ENCODE peak calls at places on chromosomes 11 and 22, in nine cellular contexts. One of them, this sample, is unnamed.

GRCh38 chr11:17351510-17352176 is at the start of gene NCR3LG1:
- DNase-seq in glutamatergic neuron: peak
- DNase-seq in left ventricle myocardium inferior: peak
- DNase-seq in heart right ventricle: peak
- DNase-seq in lower leg skin: peak
- DNase-seq in AG10803: peak
- DNase-seq in body of pancreas: peak
- DNase-seq in tibial nerve: peak
- DNase-seq in IMR-90: peak
- DNase-seq in this sample: peak

GRCh38 chr11:117792241-117792640 is 4.8 kb downstream of the DSCAML1 start:
- DNase-seq in IMR-90: no peak
- DNase-seq in AG10803: no peak
- DNase-seq in heart right ventricle: no peak
- DNase-seq in lower leg skin: no peak
- DNase-seq in left ventricle myocardium inferior: no peak
- DNase-seq in tibial nerve: no peak
- DNase-seq in glutamatergic neuron: no peak
- DNase-seq in body of pancreas: no peak
- DNase-seq in this sample: no peak

GRCh38 chr22:36885474-36885873 is 24.7 kb downstream of the NCF4 start:
- DNase-seq in heart right ventricle: no peak
- DNase-seq in lower leg skin: no peak
- DNase-seq in AG10803: no peak
- DNase-seq in left ventricle myocardium inferior: no peak
- DNase-seq in IMR-90: no peak
- DNase-seq in tibial nerve: no peak
- DNase-seq in body of pancreas: no peak
- DNase-seq in glutamatergic neuron: no peak
- DNase-seq in this sample: no peak

GRCh38 chr11:35927730-35928129 is 16.1 kb upstream of the LDLRAD3 start:
- DNase-seq in body of pancreas: peak
- DNase-seq in glutamatergic neuron: no peak
- DNase-seq in lower leg skin: peak
- DNase-seq in tibial nerve: peak
- DNase-seq in heart right ventricle: no peak
- DNase-seq in AG10803: peak
- DNase-seq in IMR-90: peak
- DNase-seq in left ventricle myocardium inferior: peak
- DNase-seq in this sample: peak

GRCh38 chr11:61254403-61255025 is 13.5 kb downstream of the PGA5 start:
- DNase-seq in left ventricle myocardium inferior: peak
- DNase-seq in tibial nerve: peak
- DNase-seq in lower leg skin: no peak
- DNase-seq in glutamatergic neuron: peak
- DNase-seq in heart right ventricle: peak
- DNase-seq in AG10803: peak
- DNase-seq in body of pancreas: peak
- DNase-seq in IMR-90: peak
- DNase-seq in this sample: no peak

GRCh38 chr11:65112551-65113360 is 1.1 kb downstream of the TM7SF2 start:
- DNase-seq in heart right ventricle: peak
- DNase-seq in lower leg skin: no peak
- DNase-seq in glutamatergic neuron: peak
- DNase-seq in left ventricle myocardium inferior: peak
- DNase-seq in AG10803: no peak
- DNase-seq in tibial nerve: no peak
- DNase-seq in IMR-90: peak
- DNase-seq in body of pancreas: peak
- DNase-seq in this sample: no peak

GRCh38 chr22:23068832-23069385 is 1.4 kb upstream of the GNAZ start:
- DNase-seq in glutamatergic neuron: no peak
- DNase-seq in AG10803: no peak
- DNase-seq in IMR-90: no peak
- DNase-seq in body of pancreas: no peak
- DNase-seq in left ventricle myocardium inferior: no peak
- DNase-seq in heart right ventricle: no peak
- DNase-seq in lower leg skin: peak
- DNase-seq in tibial nerve: no peak
- DNase-seq in this sample: no peak

GRCh38 chr22:40196628-40197027 is 18.9 kb downstream of the TNRC6B start:
- DNase-seq in AG10803: peak
- DNase-seq in glutamatergic neuron: no peak
- DNase-seq in tibial nerve: no peak
- DNase-seq in body of pancreas: no peak
- DNase-seq in lower leg skin: peak
- DNase-seq in IMR-90: peak
- DNase-seq in heart right ventricle: no peak
- DNase-seq in left ventricle myocardium inferior: no peak
- DNase-seq in this sample: no peak

GRCh38 chr11:112082729-112083128 is 3.8 kb downstream of the TIMM8B start:
- DNase-seq in AG10803: peak
- DNase-seq in IMR-90: peak
- DNase-seq in heart right ventricle: no peak
- DNase-seq in tibial nerve: no peak
- DNase-seq in lower leg skin: no peak
- DNase-seq in body of pancreas: no peak
- DNase-seq in left ventricle myocardium inferior: no peak
- DNase-seq in glutamatergic neuron: no peak
- DNase-seq in this sample: no peak

GRCh38 chr22:41902016-41902415 is 12.9 kb downstream of the SHISA8 start:
- DNase-seq in left ventricle myocardium inferior: no peak
- DNase-seq in tibial nerve: no peak
- DNase-seq in AG10803: no peak
- DNase-seq in lower leg skin: no peak
- DNase-seq in IMR-90: no peak
- DNase-seq in body of pancreas: no peak
- DNase-seq in glutamatergic neuron: no peak
- DNase-seq in heart right ventricle: no peak
- DNase-seq in this sample: no peak

GRCh38 chr22:19419464-19420178 is 11.9 kb downstream of the HIRA start:
- DNase-seq in glutamatergic neuron: no peak
- DNase-seq in heart right ventricle: no peak
- DNase-seq in AG10803: no peak
- DNase-seq in lower leg skin: no peak
- DNase-seq in left ventricle myocardium inferior: no peak
- DNase-seq in tibial nerve: no peak
- DNase-seq in IMR-90: peak
- DNase-seq in body of pancreas: no peak
- DNase-seq in this sample: no peak

GRCh38 chr11:2777871-2778629 is 78.3 kb upstream of the KCNQ1OT1 start:
- DNase-seq in tibial nerve: no peak
- DNase-seq in IMR-90: no peak
- DNase-seq in heart right ventricle: no peak
- DNase-seq in glutamatergic neuron: peak
- DNase-seq in AG10803: no peak
- DNase-seq in left ventricle myocardium inferior: peak
- DNase-seq in lower leg skin: peak
- DNase-seq in body of pancreas: no peak
- DNase-seq in this sample: no peak

GRCh38 chr11:116420770-116421528 is 351.8 kb downstream of the BUD13 start:
- DNase-seq in lower leg skin: no peak
- DNase-seq in heart right ventricle: no peak
- DNase-seq in glutamatergic neuron: no peak
- DNase-seq in body of pancreas: no peak
- DNase-seq in IMR-90: no peak
- DNase-seq in AG10803: no peak
- DNase-seq in left ventricle myocardium inferior: no peak
- DNase-seq in tibial nerve: no peak
- DNase-seq in this sample: no peak

GRCh38 chr11:116424615-116425261 is 348.0 kb downstream of the BUD13 start:
- DNase-seq in AG10803: no peak
- DNase-seq in glutamatergic neuron: no peak
- DNase-seq in IMR-90: no peak
- DNase-seq in lower leg skin: no peak
- DNase-seq in heart right ventricle: no peak
- DNase-seq in left ventricle myocardium inferior: no peak
- DNase-seq in body of pancreas: peak
- DNase-seq in tibial nerve: no peak
- DNase-seq in this sample: no peak

GRCh38 chr11:116422556-116422955 is 350.2 kb downstream of the BUD13 start:
- DNase-seq in body of pancreas: no peak
- DNase-seq in IMR-90: no peak
- DNase-seq in tibial nerve: no peak
- DNase-seq in heart right ventricle: no peak
- DNase-seq in lower leg skin: no peak
- DNase-seq in glutamatergic neuron: no peak
- DNase-seq in left ventricle myocardium inferior: no peak
- DNase-seq in AG10803: no peak
- DNase-seq in this sample: no peak

GRCh38 chr11:116421529-116422185 is 351.1 kb downstream of the BUD13 start:
- DNase-seq in lower leg skin: no peak
- DNase-seq in glutamatergic neuron: no peak
- DNase-seq in AG10803: no peak
- DNase-seq in heart right ventricle: no peak
- DNase-seq in body of pancreas: no peak
- DNase-seq in tibial nerve: no peak
- DNase-seq in left ventricle myocardium inferior: no peak
- DNase-seq in IMR-90: no peak
- DNase-seq in this sample: no peak

DNA sequence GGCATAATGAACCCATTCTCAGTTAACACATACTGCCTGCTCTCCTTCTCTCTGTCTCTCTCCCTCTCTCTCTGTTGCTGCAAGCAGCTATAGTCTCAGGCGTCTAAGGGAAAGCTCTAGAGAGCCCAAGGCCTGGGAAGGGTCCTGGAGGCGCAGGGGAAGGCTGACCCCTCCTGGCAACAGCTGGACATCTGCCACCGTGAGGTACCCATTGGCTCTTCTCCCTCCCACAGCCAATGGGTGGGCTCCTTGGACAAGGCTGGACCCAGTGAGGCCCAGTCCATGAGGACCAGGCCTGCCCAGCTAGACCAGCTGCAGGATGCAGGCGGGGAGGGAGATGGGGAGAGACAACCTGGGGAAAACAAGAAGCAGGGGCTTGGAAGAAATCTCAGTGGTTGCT is 349.8 kb downstream of the BUD13 start:
- DNase-seq in glutamatergic neuron: peak
- DNase-seq in body of pancreas: no peak
- DNase-seq in IMR-90: no peak
- DNase-seq in left ventricle myocardium inferior: no peak
- DNase-seq in heart right ventricle: no peak
- DNase-seq in lower leg skin: no peak
- DNase-seq in AG10803: no peak
- DNase-seq in tibial nerve: no peak
- DNase-seq in this sample: no peak
- TF ChIP-seq CTCF in glutamatergic neuron: no peak
- TF ChIP-seq CTCF in body of pancreas: no peak
- TF ChIP-seq CTCF in IMR-90: no peak
- TF ChIP-seq CTCF in left ventricle myocardium inferior: no peak
- TF ChIP-seq CTCF in heart right ventricle: no peak
- TF ChIP-seq CTCF in lower leg skin: no peak
- TF ChIP-seq CTCF in AG10803: no peak
- TF ChIP-seq CTCF in tibial nerve: no peak
- TF ChIP-seq CTCF in this sample: no peak

GRCh38 chr11:11988099-11988651 is 20.3 kb downstream of the DKK3 start:
- DNase-seq in IMR-90: peak
- DNase-seq in glutamatergic neuron: no peak
- DNase-seq in body of pancreas: no peak
- DNase-seq in left ventricle myocardium inferior: no peak
- DNase-seq in tibial nerve: no peak
- DNase-seq in AG10803: peak
- DNase-seq in lower leg skin: peak
- DNase-seq in heart right ventricle: no peak
- DNase-seq in this sample: no peak
- TF ChIP-seq CTCF in IMR-90: no peak
- TF ChIP-seq CTCF in glutamatergic neuron: peak
- TF ChIP-seq CTCF in body of pancreas: no peak
- TF ChIP-seq CTCF in left ventricle myocardium inferior: no peak
- TF ChIP-seq CTCF in tibial nerve: no peak
- TF ChIP-seq CTCF in AG10803: no peak
- TF ChIP-seq CTCF in lower leg skin: no peak
- TF ChIP-seq CTCF in heart right ventricle: no peak
- TF ChIP-seq CTCF in this sample: no peak

DNA sequence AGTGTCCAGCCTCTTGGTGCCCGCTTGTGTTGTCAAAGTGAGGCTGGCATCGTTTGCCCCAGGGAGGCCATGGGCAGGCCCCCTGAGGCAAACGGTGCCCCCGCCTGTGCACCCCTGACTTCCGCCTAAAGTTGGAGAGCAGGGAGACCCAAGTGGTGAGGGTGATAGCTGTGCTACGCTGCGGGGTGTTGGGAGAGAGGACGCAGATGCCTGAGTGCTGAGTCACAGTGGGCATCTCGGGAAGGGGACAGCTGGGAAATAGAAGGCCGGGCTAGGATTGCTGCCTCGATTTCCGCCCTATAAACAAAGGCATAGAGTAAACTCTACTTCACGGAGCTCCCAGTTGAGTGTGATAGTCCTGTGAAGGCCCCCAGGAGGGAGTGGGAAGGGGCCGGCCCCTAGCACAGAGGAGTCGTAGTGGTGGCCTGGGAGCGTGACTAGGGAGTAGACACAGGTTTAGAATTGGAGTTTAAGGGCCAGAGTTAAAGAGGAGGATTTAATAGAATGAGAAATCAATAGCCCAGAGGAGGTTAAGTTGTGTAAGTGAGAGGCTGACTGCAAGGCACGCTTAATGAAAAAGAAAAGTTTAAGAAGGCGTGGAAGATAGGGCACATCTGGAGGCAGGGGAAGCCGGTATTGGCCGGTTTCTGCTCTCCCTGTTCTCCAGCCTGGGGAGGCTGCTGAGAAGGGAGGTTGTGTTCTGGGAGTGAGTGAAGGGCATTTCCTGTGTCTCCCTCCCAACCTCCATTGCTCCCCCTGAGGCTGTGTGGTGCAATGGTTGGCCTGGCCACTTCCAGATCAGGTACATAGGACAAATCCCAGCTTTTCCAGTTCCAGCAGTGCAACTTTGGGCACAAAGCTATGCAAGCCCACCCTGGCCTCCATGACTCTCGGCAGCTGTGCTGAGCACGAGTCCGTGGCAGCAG is 6.1 kb downstream of the GRIK4 start:
- DNase-seq in lower leg skin: peak
- DNase-seq in body of pancreas: no peak
- DNase-seq in glutamatergic neuron: no peak
- DNase-seq in IMR-90: peak
- DNase-seq in heart right ventricle: no peak
- DNase-seq in left ventricle myocardium inferior: no peak
- DNase-seq in AG10803: no peak
- DNase-seq in tibial nerve: no peak
- DNase-seq in this sample: no peak
- TF ChIP-seq CTCF in lower leg skin: no peak
- TF ChIP-seq CTCF in body of pancreas: no peak
- TF ChIP-seq CTCF in glutamatergic neuron: no peak
- TF ChIP-seq CTCF in IMR-90: no peak
- TF ChIP-seq CTCF in heart right ventricle: no peak
- TF ChIP-seq CTCF in left ventricle myocardium inferior: no peak
- TF ChIP-seq CTCF in AG10803: no peak
- TF ChIP-seq CTCF in tibial nerve: no peak
- TF ChIP-seq CTCF in this sample: no peak

GRCh38 chr22:29320546-29320945 is 5.0 kb upstream of the RASL10A start:
- DNase-seq in tibial nerve: no peak
- DNase-seq in glutamatergic neuron: no peak
- DNase-seq in body of pancreas: no peak
- DNase-seq in lower leg skin: no peak
- DNase-seq in AG10803: no peak
- DNase-seq in heart right ventricle: no peak
- DNase-seq in left ventricle myocardium inferior: no peak
- DNase-seq in IMR-90: no peak
- DNase-seq in this sample: no peak
- TF ChIP-seq CTCF in tibial nerve: no peak
- TF ChIP-seq CTCF in glutamatergic neuron: no peak
- TF ChIP-seq CTCF in body of pancreas: no peak
- TF ChIP-seq CTCF in lower leg skin: no peak
- TF ChIP-seq CTCF in AG10803: peak
- TF ChIP-seq CTCF in heart right ventricle: no peak
- TF ChIP-seq CTCF in left ventricle myocardium inferior: peak
- TF ChIP-seq CTCF in IMR-90: peak
- TF ChIP-seq CTCF in this sample: no peak

GRCh38 chr11:79794484-79795393 is 353.9 kb upstream of the TENM4 start:
- DNase-seq in left ventricle myocardium inferior: no peak
- DNase-seq in lower leg skin: no peak
- DNase-seq in tibial nerve: no peak
- DNase-seq in heart right ventricle: no peak
- DNase-seq in body of pancreas: no peak
- DNase-seq in AG10803: no peak
- DNase-seq in glutamatergic neuron: no peak
- DNase-seq in IMR-90: no peak
- DNase-seq in this sample: no peak
- TF ChIP-seq CTCF in left ventricle myocardium inferior: no peak
- TF ChIP-seq CTCF in lower leg skin: no peak
- TF ChIP-seq CTCF in tibial nerve: no peak
- TF ChIP-seq CTCF in heart right ventricle: no peak
- TF ChIP-seq CTCF in body of pancreas: no peak
- TF ChIP-seq CTCF in AG10803: no peak
- TF ChIP-seq CTCF in glutamatergic neuron: no peak
- TF ChIP-seq CTCF in IMR-90: no peak
- TF ChIP-seq CTCF in this sample: no peak

This sample was measured in omental fat pad.